ENCODE peak calls at places on chromosome 10, in four cellular contexts. X, Z, K and Y are unnamed samples.

GRCh38 chr10:44046605-44047004 is 338.3 kb downstream of the CXCL12 start:
- DNase-seq in X (peak), Z (no peak), K (peak), Y (no peak)

GRCh38 chr10:114174462-114175190 is 623 bp upstream of the CCDC186 start:
- DNase-seq in X (peak), Z (no peak), K (peak), Y (peak)

GRCh38 chr10:108653466-108653865 is 1269.8 kb downstream of the XPNPEP1 start:
- DNase-seq in X (no peak), Z (no peak), K (no peak), Y (no peak)

GRCh38 chr10:77403761-77404160 is 233.8 kb downstream of the KCNMA1 start:
- DNase-seq in X (peak), Z (no peak), K (no peak), Y (no peak)

GRCh38 chr10:116427671-116428070 is at the start of gene PNLIPRP3:
- DNase-seq in X (no peak), Z (no peak), K (peak), Y (no peak)

GRCh38 chr10:36465604-36466379 is 659.6 kb upstream of the ANKRD30A start:
- DNase-seq in X (no peak), Z (no peak), K (no peak), Y (no peak)

GRCh38 chr10:128095023-128095752 is 31.0 kb downstream of the MKI67 start:
- DNase-seq in X (no peak), Z (peak), K (no peak), Y (no peak)

GRCh38 chr10:24483701-24484100 is 240.0 kb downstream of the ARHGAP21 start:
- DNase-seq in X (peak), Z (peak), K (peak), Y (peak)

GRCh38 chr10:116324951-116325635 is 845 bp downstream of the CCDC172 start:
- DNase-seq in X (no peak), Z (no peak), K (no peak), Y (no peak)

DNA sequence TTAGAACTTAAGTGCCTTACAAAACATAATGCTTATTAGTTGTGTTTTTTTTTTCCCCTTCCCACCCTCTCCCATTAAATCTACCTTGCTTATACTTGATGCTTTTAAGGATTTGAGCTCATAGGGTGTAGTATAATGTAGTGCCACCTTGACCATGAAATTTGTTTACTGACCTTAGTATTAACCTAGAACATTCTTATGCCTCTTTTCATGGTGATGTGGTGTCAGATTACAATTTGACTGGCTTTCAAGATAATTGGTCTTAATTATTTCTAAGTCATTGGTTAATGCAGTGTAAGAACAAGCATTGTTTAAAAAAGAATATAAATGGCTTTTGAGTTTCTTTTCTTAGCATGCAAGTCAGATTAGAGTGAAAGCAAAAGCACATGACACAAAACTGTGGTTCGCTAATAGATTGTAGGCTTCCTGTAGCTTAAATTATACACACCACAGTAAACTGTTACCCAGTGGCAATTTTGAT is 61.8 kb downstream of the ADD3 start:
- DNase-seq in X (no peak), Z (no peak), K (no peak), Y (no peak)
- H3K4me3 ChIP-seq in X (no peak), Z (no peak), K (no peak), Y (no peak)

GRCh38 chr10:121610798-121611325 is 12.6 kb upstream of the FGFR2 start:
- DNase-seq in X (no peak), Z (no peak), K (peak), Y (no peak)

GRCh38 chr10:121611431-121612159 is 13.4 kb upstream of the FGFR2 start:
- DNase-seq in X (no peak), Z (no peak), K (no peak), Y (no peak)

GRCh38 chr10:121607310-121608055 is 9.2 kb upstream of the FGFR2 start:
- DNase-seq in X (no peak), Z (no peak), K (no peak), Y (no peak)

GRCh38 chr10:121609426-121610380 is 11.5 kb upstream of the FGFR2 start:
- DNase-seq in X (no peak), Z (no peak), K (no peak), Y (no peak)

DNA sequence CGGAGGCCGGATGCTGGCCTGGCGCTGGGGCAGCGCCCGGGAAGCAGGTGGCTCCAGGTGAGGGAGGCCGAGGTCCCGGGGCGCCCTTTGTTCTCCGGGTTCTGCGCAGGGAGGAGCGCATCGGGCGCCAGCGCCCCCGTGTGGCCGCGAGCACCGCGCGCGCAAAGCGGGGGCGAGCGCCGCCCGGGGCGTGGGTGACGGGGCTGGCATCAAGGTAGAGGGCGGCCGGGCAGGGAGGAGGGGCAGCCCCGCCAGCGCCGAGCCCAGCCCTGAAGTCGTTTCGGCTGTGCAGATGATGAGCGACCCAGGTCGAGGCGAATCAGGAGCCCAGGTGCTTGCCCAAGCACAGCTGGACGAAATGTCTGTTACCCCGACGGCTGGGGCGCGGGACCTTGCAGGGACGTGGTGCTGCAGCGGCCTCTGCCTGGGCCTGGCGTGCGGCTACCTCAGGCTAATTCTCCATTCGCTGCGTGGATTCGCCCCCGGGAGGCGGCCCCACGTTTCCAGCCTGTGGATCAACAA is 10.5 kb upstream of the FGFR2 start:
- DNase-seq in X (peak), Z (peak), K (no peak), Y (peak)
- H3K4me3 ChIP-seq in X (peak), Z (peak), K (peak), Y (no peak)

GRCh38 chr10:51862149-51862548 is 162.8 kb upstream of the CSTF2T start:
- DNase-seq in X (no peak), Z (no peak), K (peak), Y (no peak)

DNA sequence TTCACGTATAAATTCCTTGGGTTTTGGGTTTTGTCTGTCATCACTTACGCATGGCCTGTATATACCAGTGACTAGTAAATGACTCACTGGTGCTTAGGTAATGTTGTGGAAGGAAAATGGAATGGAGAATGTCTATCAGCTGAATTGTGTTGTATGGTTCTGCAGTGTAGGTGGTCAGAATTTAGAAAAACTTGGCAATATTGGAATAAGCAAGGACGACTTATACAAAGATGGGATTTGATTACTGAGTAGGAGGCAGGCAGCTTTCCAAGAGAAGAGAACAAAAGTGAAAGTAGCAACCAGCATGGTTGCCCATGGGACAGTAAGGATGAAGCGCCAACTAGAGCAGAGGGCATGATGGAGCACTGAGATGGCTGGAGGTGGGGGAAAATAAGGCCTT is 168.6 kb upstream of the CSTF2T start:
- DNase-seq in X (no peak), Z (no peak), K (peak), Y (no peak)
- H3K4me3 ChIP-seq in X (no peak), Z (no peak), K (no peak), Y (no peak)

GRCh38 chr10:123666318-123667291 is at the start of gene GPR26:
- DNase-seq in X (peak), Z (no peak), K (no peak), Y (no peak)
- H3K4me3 ChIP-seq in X (peak), Z (no peak), K (no peak), Y (no peak)

DNA sequence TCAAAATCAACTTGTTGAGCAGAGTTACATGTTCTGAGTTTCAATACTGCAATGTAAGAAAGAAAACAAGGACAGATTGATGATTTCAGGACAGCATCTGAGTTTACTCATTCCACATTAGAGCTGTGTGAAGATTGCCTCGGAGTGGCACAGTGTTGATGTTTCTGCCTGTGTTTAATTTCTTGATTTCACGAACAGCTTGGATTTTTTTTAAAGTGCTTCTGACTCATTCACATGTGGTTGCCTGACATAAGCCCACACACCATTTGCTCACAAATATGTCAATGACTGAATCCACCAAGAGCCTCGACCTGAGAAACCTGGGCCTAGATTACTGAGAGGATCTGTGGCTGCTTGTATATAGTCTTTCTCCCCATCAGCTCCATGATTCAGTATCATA is 101.3 kb upstream of the PARD3 start:
- DNase-seq in X (no peak), Z (no peak), K (peak), Y (no peak)
- H3K4me3 ChIP-seq in X (no peak), Z (no peak), K (no peak), Y (no peak)